ENCODE peak calls at places on chromosome 2, in eight cellular contexts. B is brain microvascular endothelial cell, I is ACHN, A is fibroblast of pulmonary artery, S is M059J, C is neural crest cell, F is pancreas, U is endothelial cell. E is an unnamed sample.

GRCh38 chr2:172216348-172216933 is 113.7 kb upstream of the DLX2 start:
- DNase-seq in S (no peak), F (no peak), C (no peak), I (no peak), B (no peak), U (no peak), A (no peak), E (peak; percentile 42)

GRCh38 chr2:85164145-85164559 is 31.0 kb downstream of the TCF7L1 start:
- DNase-seq in F (no peak), A (no peak), B (no peak), S (no peak), I (no peak), U (no peak), C (no peak), E (no peak)

GRCh38 chr2:221415789-221416188 is 156.3 kb downstream of the EPHA4 start:
- DNase-seq in I (no peak), B (no peak), C (no peak), U (no peak), A (no peak), S (peak; percentile 10), F (no peak), E (no peak)

GRCh38 chr2:113679457-113679856 is 52.4 kb downstream of the RABL2A start:
- DNase-seq in F (no peak), S (no peak), B (no peak), U (no peak), C (no peak), A (no peak), I (no peak), E (no peak)

GRCh38 chr2:99836670-99837069 is 305.7 kb downstream of the AFF3 start:
- DNase-seq in B (no peak), F (no peak), C (no peak), I (no peak), S (no peak), U (no peak), A (peak; percentile 7), E (no peak)

GRCh38 chr2:105802587-105802986 is 57.9 kb downstream of the NCK2 start:
- DNase-seq in C (no peak), B (no peak), A (no peak), S (no peak), I (no peak), F (no peak), U (no peak), E (no peak)

GRCh38 chr2:238716585-238716984 is 131.3 kb upstream of the TWIST2 start:
- DNase-seq in U (no peak), B (no peak), S (no peak), F (no peak), A (no peak), I (no peak), C (no peak), E (no peak)

GRCh38 chr2:73253901-73254300 is 19.8 kb downstream of the CCT7 start:
- DNase-seq in C (no peak), S (no peak), U (no peak), A (no peak), B (no peak), F (no peak), I (no peak), E (no peak)

GRCh38 chr2:144596074-144596871 is 76.4 kb upstream of the ZEB2 start:
- DNase-seq in U (peak; percentile 36), B (peak; percentile 68), A (peak; percentile 69), I (peak; percentile 7), F (no peak), S (peak; percentile 76), C (peak; percentile 19), E (no peak)

GRCh38 chr2:105034170-105034569 is 3.7 kb upstream of the MRPS9 start:
- DNase-seq in B (no peak), C (no peak), I (no peak), S (no peak), F (no peak), U (no peak), A (no peak), E (no peak)

GRCh38 chr2:156333274-156333950 is 891 bp upstream of the NR4A2 start:
- DNase-seq in F (peak; percentile 24), A (no peak), C (no peak), B (peak; percentile 43), U (no peak), I (peak; percentile 45), S (no peak), E (peak; percentile 32)

GRCh38 chr2:241771286-241772062 is 5.1 kb upstream of the GAL3ST2 start:
- DNase-seq in S (no peak), C (no peak), A (peak; percentile 33), I (no peak), F (no peak), U (no peak), B (no peak), E (no peak)

E was measured in NCI-H1105 treated with DMSO at 0.1 percent for 48 hours.